ENCODE peak calls at places on chromosomes 16 and 17, in nine cellular contexts. C is ELR; W is activated T-helper 1 cell treated with anti-CD3 and anti-CD28 coated beads, Interleukin-2, amount 50 U/mL, for 16 hours; D is neural crest cell; A is T-cell; G is lower lobe of right lung; H is mucosa of descending colon; R is activated effector memory CD4-positive, alpha-beta T cell treated with anti-CD3 and anti-CD28 coated beads, Interleukin-2, amount 50 U/mL, for 16 hours; U is A673. K is an unnamed sample.

GRCh38 chr17:44807093-44807816 is 22.8 kb downstream of the GJC1 start:
- DNase-seq in W (no peak), A (no peak), D (no peak), U (no peak), C (no peak), G (no peak), R (no peak), H (no peak), K (no peak)

GRCh38 chr17:47776330-47777197 is 43.5 kb downstream of the TBX21 start:
- DNase-seq in W (no peak), D (peak), R (peak), G (no peak), U (peak), A (peak), H (no peak), C (peak), K (peak)

GRCh38 chr17:71163121-71163812 is 957.6 kb upstream of the SOX9 start:
- DNase-seq in C (no peak), D (no peak), G (no peak), U (no peak), A (no peak), H (no peak), R (no peak), W (no peak), K (no peak)

GRCh38 chr16:57469917-57470470 is 7.5 kb downstream of the POLR2C start:
- DNase-seq in G (no peak), H (no peak), D (no peak), C (no peak), R (no peak), U (peak), A (no peak), W (no peak), K (no peak)

GRCh38 chr17:15883617-15884111 is 61.3 kb upstream of the ADORA2B start:
- DNase-seq in W (no peak), D (no peak), H (no peak), R (no peak), A (no peak), U (no peak), G (no peak), C (peak), K (no peak)

GRCh38 chr17:79874329-79874981 is 35.2 kb upstream of the CBX4 start:
- DNase-seq in D (peak), W (no peak), H (peak), G (no peak), R (no peak), C (peak), A (peak), U (peak), K (peak)

GRCh38 chr16:67372664-67373063 is 20.6 kb downstream of the TPPP3 start:
- DNase-seq in C (peak), R (no peak), D (no peak), H (no peak), G (no peak), A (no peak), U (peak), W (no peak), K (no peak)

GRCh38 chr16:66357523-66357928 is 9.0 kb upstream of the CDH5 start:
- DNase-seq in A (peak), W (no peak), D (peak), C (peak), U (peak), R (no peak), H (no peak), G (no peak), K (peak)

GRCh38 chr16:50304467-50305440 is 38.4 kb downstream of the ADCY7 start:
- DNase-seq in D (no peak), U (no peak), R (peak), W (no peak), C (no peak), H (peak), A (no peak), G (no peak), K (no peak)

GRCh38 chr16:59478806-59479205 is 744.7 kb upstream of the GOT2 start:
- DNase-seq in W (no peak), H (no peak), A (no peak), D (no peak), G (no peak), C (peak), R (no peak), U (no peak), K (no peak)

GRCh38 chr16:12235110-12235509 is 258.6 kb downstream of the SNX29 start:
- DNase-seq in A (no peak), U (peak), G (no peak), D (no peak), R (no peak), C (no peak), H (no peak), W (no peak), K (no peak)

GRCh38 chr17:64129515-64129764 is 504 bp downstream of the ERN1 start:
- DNase-seq in G (no peak), H (no peak), D (no peak), C (no peak), R (no peak), U (no peak), W (no peak), A (no peak), K (no peak)

GRCh38 chr17:51914613-51915012 is 243.9 kb downstream of the CA10 start:
- DNase-seq in R (no peak), A (no peak), D (no peak), G (no peak), C (no peak), U (no peak), W (no peak), H (no peak), K (no peak)

GRCh38 chr16:1630450-1631213 is 18.5 kb downstream of the CRAMP1 start:
- DNase-seq in C (no peak), D (no peak), R (no peak), A (no peak), U (no peak), W (no peak), H (no peak), G (no peak), K (no peak)

GRCh38 chr16:89320717-89321501 is 103.4 kb downstream of the ZNF778 start:
- DNase-seq in D (no peak), W (no peak), G (peak), A (no peak), R (no peak), C (peak), U (peak), H (peak), K (no peak)

GRCh38 chr17:78112508-78113471 is 15.8 kb downstream of the TMC6 start:
- DNase-seq in G (peak), D (peak), A (peak), C (peak), U (peak), R (peak), H (peak), W (peak), K (peak)

GRCh38 chr17:76251478-76252039 is 11.3 kb upstream of the RNF157 start:
- DNase-seq in C (peak), A (no peak), U (no peak), D (no peak), W (no peak), G (no peak), R (peak), H (no peak), K (no peak)

GRCh38 chr16:77435240-77435819 is 496 bp upstream of the ADAMTS18 start:
- DNase-seq in D (no peak), A (no peak), G (no peak), U (no peak), W (no peak), C (no peak), H (no peak), R (no peak), K (no peak)

GRCh38 chr17:22265807-22266206 is 573.5 kb downstream of the KCNJ18 start:
- DNase-seq in G (no peak), U (no peak), H (no peak), W (no peak), D (no peak), R (no peak), A (no peak), C (no peak), K (no peak)

GRCh38 chr17:75764711-75765421 is at the start of gene GALK1:
- DNase-seq in D (peak), H (peak), U (peak), R (peak), C (peak), A (peak), W (peak), G (peak), K (peak)

GRCh38 chr17:58205936-58206335 is 13.1 kb downstream of the MKS1 start:
- DNase-seq in U (no peak), A (no peak), H (no peak), R (no peak), W (no peak), D (no peak), C (no peak), G (no peak), K (no peak)

GRCh38 chr17:73293480-73293911 is 18.3 kb downstream of the CDC42EP4 start:
- DNase-seq in D (no peak), A (no peak), U (no peak), G (peak), H (no peak), C (peak), R (no peak), W (no peak), K (no peak)